ENCODE peak calls at places on chromosomes 4 and X, in seven cellular contexts. F, A, M, I, W, Q and B are unnamed samples.

GRCh38 chrX:154458116-154458953 is at the start of gene PLXNA3:
- DNase-seq in A (peak), I (peak), F (no peak), Q (no peak), W (peak), M (peak), B (peak)

GRCh38 chr4:178612725-178613124 is 1170.5 kb upstream of the AGA start:
- DNase-seq in I (no peak), A (no peak), Q (no peak), F (no peak), W (no peak), M (no peak), B (no peak)

GRCh38 chrX:15863944-15864491 is 9.4 kb upstream of the AP1S2 start:
- DNase-seq in M (no peak), F (no peak), I (no peak), Q (no peak), A (no peak), W (no peak), B (no peak)

GRCh38 chr4:139676913-139677585 is 11.4 kb downstream of the MGST2 start:
- DNase-seq in F (no peak), A (no peak), W (no peak), Q (no peak), M (no peak), I (no peak), B (no peak)

GRCh38 chrX:50072110-50072509 is 128.7 kb downstream of the AKAP4 start:
- DNase-seq in Q (no peak), A (no peak), M (no peak), I (no peak), F (no peak), W (no peak), B (no peak)

GRCh38 chrX:8424941-8425340 is 39.7 kb upstream of the VCX3B start:
- DNase-seq in M (no peak), Q (no peak), A (no peak), F (no peak), W (no peak), I (no peak), B (no peak)

GRCh38 chr4:144712775-144713174 is 66.8 kb downstream of the HHIP start:
- DNase-seq in M (no peak), I (no peak), Q (no peak), A (peak), F (no peak), W (no peak), B (peak)

GRCh38 chr4:129345680-129346079 is 249.7 kb downstream of the C4orf33 start:
- DNase-seq in M (no peak), W (no peak), Q (no peak), A (no peak), F (no peak), I (no peak), B (no peak)

GRCh38 chr4:127844605-127845116 is 36.0 kb upstream of the PLK4 start:
- DNase-seq in W (no peak), Q (no peak), M (no peak), A (peak), F (no peak), I (no peak), B (no peak)

GRCh38 chrX:141220342-141221008 is 21.8 kb downstream of the SPANXC start:
- DNase-seq in F (no peak), Q (no peak), A (peak), M (no peak), I (no peak), W (no peak), B (peak)

GRCh38 chr4:38128478-38129451 is 168.6 kb downstream of the PTTG2 start:
- DNase-seq in M (peak), Q (no peak), A (peak), I (peak), W (peak), F (peak), B (peak)

GRCh38 chrX:25219480-25219879 is 203.7 kb upstream of the ARX start:
- DNase-seq in Q (no peak), A (no peak), F (no peak), M (no peak), W (no peak), I (no peak), B (no peak)

GRCh38 chrX:124475358-124475757 is 129.0 kb downstream of the SH2D1A start:
- DNase-seq in F (no peak), W (no peak), M (no peak), A (no peak), I (no peak), Q (no peak), B (no peak)

GRCh38 chr4:180790471-180790870 is 1452.7 kb upstream of the TENM3 start:
- DNase-seq in W (no peak), A (no peak), F (no peak), I (no peak), M (no peak), Q (no peak), B (no peak)

GRCh38 chrX:111329370-111329769 is 59.1 kb upstream of the CAPN6 start:
- DNase-seq in F (no peak), W (no peak), M (no peak), A (no peak), Q (no peak), I (no peak), B (no peak)

GRCh38 chr4:43132010-43132582 is 239.6 kb downstream of the GRXCR1 start:
- DNase-seq in F (no peak), I (peak), A (peak), Q (no peak), M (peak), W (peak), B (peak)

GRCh38 chr4:183758006-183758734 is 99.1 kb downstream of the TRAPPC11 start:
- DNase-seq in F (no peak), I (peak), M (peak), A (no peak), Q (no peak), W (no peak), B (no peak)

GRCh38 chr4:65083076-65083475 is 587.2 kb downstream of the EPHA5 start:
- DNase-seq in M (no peak), F (no peak), W (no peak), Q (no peak), A (no peak), I (no peak), B (no peak)

GRCh38 chr4:147590249-147590920 is 26.8 kb upstream of the TMEM184C start:
- DNase-seq in F (no peak), M (peak), A (peak), W (peak), I (peak), Q (peak), B (peak)

GRCh38 chr4:189053621-189054020 is 887.1 kb upstream of the FRG1 start:
- DNase-seq in M (no peak), W (no peak), A (no peak), Q (no peak), F (no peak), I (no peak), B (no peak)

GRCh38 chrX:10045327-10046000 is 78.3 kb downstream of the CLDN34 start:
- DNase-seq in W (no peak), A (no peak), I (no peak), F (no peak), M (no peak), Q (no peak), B (no peak)

GRCh38 chrX:69095260-69095659 is 70.0 kb downstream of the PJA1 start:
- DNase-seq in I (no peak), M (no peak), W (no peak), F (no peak), Q (no peak), A (no peak), B (no peak)

GRCh38 chr4:151266542-151266941 is 10.4 kb upstream of the PRSS48 start:
- DNase-seq in M (no peak), I (no peak), Q (no peak), W (no peak), A (peak), F (no peak), B (peak)

GRCh38 chr4:159639924-159640323 is 537.0 kb downstream of the RAPGEF2 start:
- DNase-seq in Q (no peak), F (no peak), A (no peak), M (no peak), I (no peak), W (no peak), B (no peak)

GRCh38 chr4:80295331-80295730 is 28.9 kb downstream of the FGF5 start:
- DNase-seq in F (no peak), I (no peak), W (no peak), A (no peak), Q (no peak), M (no peak), B (no peak)

GRCh38 chr4:34850426-34850825 is 1393.9 kb downstream of the ARAP2 start:
- DNase-seq in Q (no peak), M (no peak), A (peak), F (no peak), W (no peak), I (no peak), B (no peak)

GRCh38 chrX:69815063-69815462 is 199.2 kb downstream of the EDA start:
- DNase-seq in M (no peak), F (no peak), I (no peak), A (no peak), W (no peak), Q (no peak), B (no peak)

GRCh38 chr4:1472911-1473518 is 66.8 kb upstream of the NKX1-1 start:
- DNase-seq in F (no peak), A (no peak), M (no peak), I (no peak), W (no peak), Q (no peak), B (no peak)

GRCh38 chr4:24168658-24169057 is 278.8 kb upstream of the PPARGC1A start:
- DNase-seq in I (no peak), F (no peak), W (no peak), Q (no peak), M (no peak), A (no peak), B (no peak)

GRCh38 chrX:153687121-153688039 is at the start of gene SLC6A8:
- DNase-seq in A (peak), I (peak), M (peak), W (peak), F (no peak), Q (peak), B (peak)

DNA sequence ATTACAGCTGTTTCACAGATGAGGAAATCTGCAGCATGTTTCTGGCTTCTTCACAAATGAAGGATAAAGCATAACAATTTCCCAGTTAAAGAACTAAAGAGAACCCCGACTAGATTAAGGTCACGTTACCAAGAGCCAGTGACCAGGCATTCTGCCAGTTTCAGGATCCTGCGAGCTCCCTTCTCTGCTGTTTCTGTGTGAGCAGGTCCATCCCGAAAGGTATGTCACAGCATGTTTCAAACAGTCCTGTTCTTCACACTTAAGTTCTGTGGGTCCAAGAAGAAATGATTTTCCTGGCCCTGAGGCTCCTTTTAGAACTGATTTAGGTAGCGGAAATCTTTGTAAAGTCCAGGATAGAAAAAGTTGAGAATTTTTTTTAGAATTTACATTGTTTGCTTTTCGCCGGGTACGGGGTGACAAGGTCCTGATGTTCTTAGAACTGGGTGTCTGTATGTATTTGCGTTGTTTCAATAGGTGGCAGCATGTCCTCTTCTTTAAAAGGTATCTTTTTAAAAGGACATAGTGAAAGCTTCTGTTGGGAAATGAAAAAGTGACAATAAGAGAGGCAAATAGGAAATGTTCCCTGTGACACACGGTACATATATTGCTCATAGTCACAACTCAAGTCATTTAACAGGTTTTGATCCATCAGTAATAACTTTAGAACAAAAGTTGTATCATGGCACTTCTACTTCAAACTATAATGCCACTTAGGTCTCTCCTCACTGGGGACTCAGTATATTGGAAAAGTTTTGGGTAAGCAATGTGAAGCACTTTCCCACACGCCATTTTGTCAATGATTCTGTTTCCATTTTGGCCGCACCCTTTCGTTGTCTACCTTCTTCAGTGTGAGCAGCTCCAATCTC is 18.4 kb downstream of the IL21 start:
- DNase-seq in W (peak), M (peak), Q (no peak), I (no peak), F (no peak), A (peak), B (peak)
- TF ChIP-seq CTCF in W (peak), M (peak), Q (peak), I (peak), F (no peak), A (peak), B (peak)

GRCh38 chr4:88275516-88275915 is 8.8 kb downstream of the PPM1K start:
- DNase-seq in M (no peak), F (no peak), I (no peak), A (peak), W (no peak), Q (no peak), B (peak)
- H3K4me3 ChIP-seq in M (no peak), F (no peak), I (no peak), A (no peak), W (peak), Q (no peak), B (no peak)

DNA sequence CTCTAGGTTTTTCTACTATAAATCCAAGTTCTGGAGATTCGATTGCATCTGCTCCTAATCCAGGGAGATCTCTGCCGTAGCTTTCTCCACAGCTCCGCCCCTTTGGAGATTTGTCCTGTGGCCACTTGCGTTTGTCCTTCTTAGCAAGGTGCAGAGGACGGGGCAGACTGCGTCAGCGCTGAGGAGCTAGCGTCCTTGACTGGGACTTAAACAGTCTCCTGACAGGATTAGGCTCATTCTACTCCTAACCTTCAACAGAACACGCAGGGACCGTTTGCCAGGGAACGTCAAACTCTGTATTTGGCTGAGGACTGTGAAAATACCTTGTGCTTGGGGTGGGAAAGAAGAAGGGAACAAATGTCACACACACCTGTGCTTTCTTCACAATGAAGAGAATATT is 38.6 kb downstream of the SORBS2 start:
- DNase-seq in I (no peak), Q (peak), W (no peak), F (no peak), A (no peak), M (peak), B (no peak)
- TF ChIP-seq CTCF in I (no peak), Q (no peak), W (no peak), F (no peak), A (no peak), M (no peak), B (no peak)

GRCh38 chrX:115232933-115233496 is 881 bp downstream of the LRCH2 start:
- DNase-seq in M (no peak), Q (no peak), F (no peak), I (no peak), A (peak), W (no peak), B (no peak)
- H3K4me3 ChIP-seq in M (peak), Q (peak), F (peak), I (peak), A (peak), W (no peak), B (peak)

GRCh38 chrX:40883021-40883619 is 147.8 kb upstream of the MED14 start:
- DNase-seq in Q (no peak), W (no peak), I (no peak), F (no peak), A (no peak), M (no peak), B (no peak)

GRCh38 chrX:40878821-40879571 is 143.7 kb upstream of the MED14 start:
- DNase-seq in M (peak), W (no peak), A (peak), F (no peak), I (no peak), Q (no peak), B (no peak)

GRCh38 chrX:40880712-40881111 is 145.4 kb upstream of the MED14 start:
- DNase-seq in A (no peak), F (no peak), M (no peak), I (no peak), W (no peak), Q (no peak), B (no peak)

GRCh38 chrX:40877869-40878268 is 142.5 kb upstream of the MED14 start:
- DNase-seq in I (no peak), W (peak), Q (no peak), M (no peak), F (no peak), A (peak), B (peak)
- TF ChIP-seq CTCF in I (peak), W (peak), Q (no peak), M (no peak), F (no peak), A (peak), B (peak)

GRCh38 chr4:112279882-112280315 is 5.8 kb downstream of the TIFA start:
- DNase-seq in F (no peak), M (no peak), A (no peak), W (no peak), I (no peak), Q (no peak), B (no peak)
- H3K4me3 ChIP-seq in F (no peak), M (no peak), A (no peak), W (peak), I (no peak), Q (no peak), B (no peak)

GRCh38 chr4:26964994-26965393 is 104.4 kb downstream of the STIM2 start:
- DNase-seq in Q (no peak), A (no peak), F (no peak), W (no peak), M (no peak), I (no peak), B (no peak)
- TF ChIP-seq CTCF in Q (no peak), A (no peak), F (no peak), W (no peak), M (no peak), I (no peak), B (no peak)

GRCh38 chr4:2754848-2755820 is 1.0 kb downstream of the TNIP2 start:
- DNase-seq in I (no peak), F (no peak), Q (no peak), M (no peak), W (no peak), A (no peak), B (no peak)

GRCh38 chr4:2753444-2753843 is 2.7 kb downstream of the TNIP2 start:
- DNase-seq in W (no peak), A (no peak), I (no peak), Q (peak), M (no peak), F (no peak), B (no peak)

GRCh38 chr4:2757426-2757825 is 1.3 kb upstream of the TNIP2 start:
- DNase-seq in I (no peak), Q (no peak), F (no peak), W (no peak), M (no peak), A (no peak), B (no peak)

GRCh38 chr4:2755821-2756690 is at the start of gene TNIP2:
- DNase-seq in W (peak), F (no peak), M (peak), I (peak), Q (peak), A (peak), B (peak)

GRCh38 chr4:2756691-2757350 is 685 bp upstream of the TNIP2 start:
- DNase-seq in Q (no peak), F (no peak), A (no peak), M (no peak), I (no peak), W (no peak), B (no peak)
- H3K4me3 ChIP-seq in Q (peak), F (peak), A (peak), M (peak), I (no peak), W (peak), B (peak)

GRCh38 chrX:150566734-150567182 is 1.7 kb upstream of the MTM1 start:
- DNase-seq in I (no peak), F (no peak), M (peak), W (no peak), Q (no peak), A (no peak), B (no peak)
- TF ChIP-seq CTCF in I (no peak), F (no peak), M (no peak), W (no peak), Q (no peak), A (no peak), B (no peak)

GRCh38 chr4:20127626-20128025 is 124.1 kb upstream of the SLIT2 start:
- DNase-seq in F (no peak), M (no peak), A (peak), I (no peak), W (no peak), Q (no peak), B (peak)
- H3K4me3 ChIP-seq in F (no peak), M (no peak), A (no peak), I (no peak), W (no peak), Q (no peak), B (no peak)